ENCODE peak calls at places on chromosomes 2 and 18, in nine cellular contexts. N, I, W, E, B, U, X, K and G are unnamed samples.

GRCh38 chr18:35577045-35577848 is 4.3 kb upstream of the GALNT1 start:
- DNase-seq in W (no peak), N (peak), U (no peak), B (no peak), I (no peak), K (no peak), E (no peak), X (peak), G (no peak)

GRCh38 chr2:101967826-101968498 is 23.8 kb upstream of the IL1R2 start:
- DNase-seq in K (peak), B (peak), W (no peak), N (peak), I (no peak), X (no peak), U (no peak), E (no peak), G (peak)

GRCh38 chr18:36499938-36500337 is 202.4 kb downstream of the FHOD3 start:
- DNase-seq in I (no peak), N (peak), E (no peak), K (no peak), U (no peak), B (peak), W (no peak), X (no peak), G (no peak)

GRCh38 chr2:161243312-161243711 is 64.9 kb upstream of the PSMD14 start:
- DNase-seq in W (no peak), U (no peak), E (no peak), B (no peak), X (no peak), N (no peak), I (no peak), K (no peak), G (no peak)

GRCh38 chr2:56515399-56515798 is 331.6 kb downstream of the CCDC85A start:
- DNase-seq in W (no peak), K (no peak), I (no peak), X (no peak), N (no peak), E (no peak), U (no peak), B (no peak), G (no peak)

GRCh38 chr2:9310390-9310789 is 103.8 kb downstream of the ASAP2 start:
- DNase-seq in W (no peak), B (peak), I (no peak), N (peak), X (peak), K (peak), U (no peak), E (peak), G (no peak)

GRCh38 chr18:8863427-8863826 is 158.1 kb downstream of the MTCL1 start:
- DNase-seq in U (no peak), N (no peak), K (no peak), E (no peak), I (no peak), X (no peak), B (no peak), W (no peak), G (no peak)

GRCh38 chr2:28399946-28400345 is 7.3 kb downstream of the FOSL2 start:
- DNase-seq in N (no peak), U (no peak), B (no peak), X (no peak), I (no peak), W (no peak), K (no peak), E (no peak), G (no peak)

GRCh38 chr18:61368001-61368400 is 34.8 kb downstream of the CDH20 start:
- DNase-seq in I (no peak), K (no peak), E (no peak), W (no peak), B (no peak), X (no peak), U (no peak), N (no peak), G (no peak)

GRCh38 chr2:236351966-236352525 is 87.8 kb upstream of the ASB18 start:
- DNase-seq in N (no peak), U (no peak), B (no peak), X (no peak), W (no peak), K (no peak), I (no peak), E (no peak), G (no peak)

GRCh38 chr18:35949903-35950627 is 22.4 kb upstream of the RMP24 start:
- DNase-seq in U (peak), K (peak), E (peak), X (peak), W (peak), N (peak), B (peak), I (peak), G (no peak)

DNA sequence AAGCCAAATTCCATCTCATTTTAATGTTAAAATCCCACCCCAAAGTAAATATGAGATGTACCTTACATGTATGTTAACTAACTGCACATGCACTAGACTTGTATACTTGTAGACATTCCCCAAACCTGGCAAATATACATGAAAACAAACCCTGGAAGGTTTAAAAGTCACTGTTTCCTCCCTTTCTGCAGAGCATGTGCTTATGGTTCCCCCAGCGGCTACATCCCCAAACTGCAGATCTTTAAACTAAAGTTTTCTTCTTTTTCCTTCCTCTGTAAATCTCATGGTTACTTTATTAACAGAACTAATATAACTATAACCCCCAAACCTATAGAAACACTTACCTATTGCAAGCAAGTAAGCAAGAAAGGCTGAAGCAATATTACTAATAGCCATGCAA is 731.5 kb downstream of the LRP1B start:
- DNase-seq in E (no peak), N (peak), X (peak), B (peak), U (no peak), I (no peak), K (peak), W (no peak), G (no peak)
- TF ChIP-seq CTCF in E (peak), N (peak), X (peak), B (peak), U (peak), I (no peak), K (peak), W (no peak), G (no peak)

GRCh38 chr2:197285361-197285760 is 25.2 kb downstream of the ANKRD44 start:
- DNase-seq in X (no peak), N (no peak), B (no peak), E (no peak), U (no peak), I (no peak), W (no peak), K (no peak), G (no peak)
- H3K4me3 ChIP-seq in X (no peak), N (no peak), B (no peak), E (no peak), U (no peak), I (no peak), W (no peak), K (no peak), G (no peak)

DNA sequence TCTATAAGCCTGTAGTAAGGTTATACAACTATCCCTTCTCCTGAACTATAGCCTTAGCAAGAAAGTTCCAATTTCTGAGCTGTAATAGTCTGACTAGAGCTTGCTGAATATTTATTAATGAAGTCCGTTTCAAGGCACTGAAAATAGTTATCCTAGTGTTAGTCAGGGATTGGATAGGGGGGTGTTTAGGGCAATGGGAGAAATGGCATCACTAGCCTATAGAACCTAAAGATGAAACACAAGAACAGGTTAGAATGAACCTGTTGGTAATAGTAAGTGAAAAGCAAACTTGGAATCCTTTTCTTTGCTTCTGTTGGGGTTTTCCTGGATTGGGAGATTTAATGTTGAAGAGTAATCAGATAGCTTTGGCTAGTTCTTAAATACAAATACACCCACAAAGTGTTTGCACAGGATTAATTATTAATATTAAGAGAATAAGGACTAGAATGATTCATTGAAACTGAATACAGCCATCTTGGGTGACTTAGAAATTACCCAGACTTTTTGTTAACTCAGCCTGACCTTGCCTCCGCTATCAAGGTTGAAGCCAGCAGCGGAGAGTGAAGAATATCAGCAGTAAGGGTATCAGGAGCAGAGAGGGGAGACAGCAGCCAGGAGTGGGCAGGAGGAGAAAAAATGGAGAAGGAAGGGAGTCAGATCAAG is 14.4 kb downstream of the CCNT2 start:
- DNase-seq in E (no peak), I (no peak), X (peak), B (no peak), N (no peak), K (no peak), W (no peak), U (no peak), G (no peak)
- TF ChIP-seq CTCF in E (no peak), I (no peak), X (no peak), B (no peak), N (no peak), K (no peak), W (no peak), U (no peak), G (no peak)

GRCh38 chr2:207796585-207797350 is 27.1 kb upstream of the FZD5 start:
- DNase-seq in U (no peak), E (no peak), W (no peak), X (peak), I (no peak), N (peak), B (peak), K (peak), G (peak)
- H3K4me3 ChIP-seq in U (no peak), E (no peak), W (no peak), X (no peak), I (no peak), N (no peak), B (no peak), K (no peak), G (no peak)

GRCh38 chr2:233288663-233289062 is 19.0 kb upstream of the SAG start:
- DNase-seq in K (no peak), N (no peak), X (no peak), U (no peak), W (no peak), B (no peak), I (no peak), E (no peak), G (no peak)
- TF ChIP-seq CTCF in K (no peak), N (no peak), X (no peak), U (no peak), W (no peak), B (no peak), I (no peak), E (no peak), G (no peak)

GRCh38 chr2:145023331-145023934 is 503.5 kb upstream of the ZEB2 start:
- DNase-seq in I (no peak), X (no peak), E (no peak), N (no peak), B (no peak), U (no peak), W (no peak), K (no peak), G (no peak)
- H3K4me3 ChIP-seq in I (no peak), X (no peak), E (no peak), N (peak), B (no peak), U (no peak), W (no peak), K (no peak), G (no peak)

GRCh38 chr18:75160315-75160714 is 48.6 kb downstream of the PTGR3 start:
- DNase-seq in B (no peak), N (peak), W (peak), K (peak), E (no peak), X (no peak), U (no peak), I (no peak), G (no peak)

GRCh38 chr18:75162978-75163377 is 46.0 kb downstream of the PTGR3 start:
- DNase-seq in N (no peak), I (no peak), U (no peak), E (no peak), K (no peak), X (no peak), B (no peak), W (no peak), G (no peak)

GRCh38 chr18:75163736-75164135 is 45.2 kb downstream of the PTGR3 start:
- DNase-seq in N (no peak), W (no peak), U (no peak), X (no peak), B (no peak), K (no peak), I (no peak), E (no peak), G (no peak)

GRCh38 chr18:75162467-75162866 is 46.5 kb downstream of the PTGR3 start:
- DNase-seq in E (no peak), X (peak), K (peak), W (no peak), I (no peak), U (no peak), N (peak), B (peak), G (no peak)

GRCh38 chr18:75161629-75162028 is 47.3 kb downstream of the PTGR3 start:
- DNase-seq in I (no peak), B (no peak), U (no peak), E (no peak), W (peak), N (peak), X (no peak), K (peak), G (peak)
- TF ChIP-seq CTCF in I (no peak), B (no peak), U (no peak), E (no peak), W (no peak), N (no peak), X (no peak), K (no peak), G (no peak)

DNA sequence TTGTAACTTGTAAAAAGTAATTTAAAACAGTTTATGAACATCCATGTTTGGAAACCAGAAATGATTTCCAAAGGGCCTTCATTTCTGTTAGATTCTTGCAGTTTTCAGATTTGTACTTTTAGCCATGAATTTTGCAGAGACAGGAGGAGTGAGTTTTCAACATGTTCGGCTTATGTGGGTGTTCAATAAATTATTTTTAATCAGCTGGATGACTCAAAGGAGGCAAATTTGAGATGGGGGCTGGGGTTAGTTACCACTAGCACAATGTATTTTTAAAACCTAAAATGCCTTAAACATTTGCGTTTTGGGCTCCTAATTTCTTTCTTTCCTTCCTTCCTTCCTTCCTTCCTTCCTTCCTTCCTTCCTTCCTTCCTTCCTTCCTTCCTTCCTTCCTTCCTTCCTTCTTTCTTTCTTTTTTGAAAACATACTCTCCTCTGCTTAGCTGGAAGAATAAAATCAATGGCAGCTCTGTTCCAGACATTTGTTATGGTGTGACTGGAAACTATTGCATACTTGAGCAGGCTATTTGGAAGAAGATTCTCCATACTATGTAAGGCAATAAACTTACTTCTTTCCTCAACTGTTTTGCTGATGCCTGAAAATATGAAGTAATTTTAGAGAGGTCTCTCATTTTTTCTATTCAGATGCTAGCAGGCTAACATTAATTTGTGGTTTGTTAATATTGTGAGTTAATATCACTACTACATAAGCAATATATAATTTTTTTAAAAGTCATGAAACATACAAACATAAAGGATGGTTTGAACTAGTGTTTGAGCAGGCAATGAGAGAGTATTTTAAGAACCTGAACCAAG is 394.4 kb downstream of the NYAP2 start:
- DNase-seq in K (no peak), X (no peak), W (no peak), N (no peak), I (no peak), U (no peak), E (no peak), B (no peak), G (no peak)
- H3K4me3 ChIP-seq in K (no peak), X (no peak), W (no peak), N (no peak), I (no peak), U (no peak), E (no peak), B (no peak), G (no peak)